ENCODE peak calls at places on chromosomes 7 and 10, in nine cellular contexts. Q is Kasumi-1; K is ecto neural progenitor cell; T is sciatic nerve; O is NCI-H1092; J is SJSA1; H is stimulated activated CD8-positive, alpha-beta memory T cell treated with anti-CD3 and anti-CD28 coated beads, Interleukin-7, amount 100 ng/mL, for 48 hours; L is foreskin melanocyte; Y is anterior cingulate cortex. W is an unnamed sample.

GRCh38 chr10:102375250-102375649 is 20.3 kb upstream of the NFKB2 start:
- DNase-seq in Q (no peak), J (no peak), Y (no peak), K (no peak), L (no peak), H (no peak), O (no peak), T (no peak), W (no peak)

GRCh38 chr7:71385362-71385761 is 253.4 kb downstream of the GALNT17 start:
- DNase-seq in L (no peak), H (no peak), Q (no peak), K (no peak), T (no peak), J (no peak), Y (no peak), O (no peak), W (no peak)

GRCh38 chr7:128284102-128284501 is 43.0 kb downstream of the LEP start:
- DNase-seq in L (no peak), T (no peak), Y (no peak), J (no peak), H (no peak), O (no peak), Q (no peak), K (no peak), W (no peak)

GRCh38 chr7:46930336-46930735 is 651.6 kb downstream of the TNS3 start:
- DNase-seq in K (no peak), O (no peak), Y (no peak), J (peak), Q (no peak), T (no peak), H (no peak), L (no peak), W (peak)

GRCh38 chr10:50988792-50989191 is 85.5 kb upstream of the PRKG1 start:
- DNase-seq in L (no peak), T (no peak), Y (no peak), K (no peak), J (no peak), H (no peak), Q (peak), O (no peak), W (no peak)

GRCh38 chr7:71768470-71768869 is 636.5 kb downstream of the GALNT17 start:
- DNase-seq in Y (no peak), J (no peak), H (no peak), T (no peak), L (no peak), Q (no peak), K (no peak), O (no peak), W (no peak)

GRCh38 chr7:43758861-43759683 is 592 bp downstream of the BLVRA start:
- DNase-seq in J (peak), Y (no peak), Q (peak), T (peak), K (peak), O (peak), H (no peak), L (peak), W (no peak)

GRCh38 chr7:156665101-156665500 is 24.5 kb downstream of the RNF32 start:
- DNase-seq in H (no peak), T (no peak), J (no peak), K (no peak), O (no peak), L (no peak), Y (no peak), Q (no peak), W (no peak)

GRCh38 chr10:73094249-73094850 is 2.3 kb downstream of the P4HA1 start:
- DNase-seq in L (no peak), J (no peak), T (no peak), O (no peak), Y (no peak), H (no peak), Q (no peak), K (no peak), W (no peak)